ENCODE peak calls at places on chromosome 20, in six cellular contexts. O is neural progenitor cell, R is gastrocnemius medialis, F is lower lobe of right lung, T is ovary, Y is GM23338. L is an unnamed sample.

GRCh38 chr20:53599378-53599777 is 5.7 kb upstream of the ZNF217 start:
- DNase-seq in O (no peak), R (no peak), F (no peak), T (no peak), Y (no peak), L (no peak)

GRCh38 chr20:63690898-63691710 is 5.3 kb upstream of the TNFRSF6B start:
- DNase-seq in O (no peak), R (no peak), F (no peak), T (peak; percentile 48), Y (no peak), L (no peak)

GRCh38 chr20:36584018-36584481 is 10.7 kb downstream of the TGIF2 start:
- DNase-seq in O (no peak), R (no peak), F (no peak), T (no peak), Y (no peak), L (no peak)

GRCh38 chr20:18032977-18033892 is 24.5 kb downstream of the OVOL2 start:
- DNase-seq in O (peak; percentile 90), R (no peak), F (no peak), T (no peak), Y (peak; percentile 72), L (peak; percentile 82)

GRCh38 chr20:9025643-9026042 is 43.2 kb upstream of the PLCB4 start:
- DNase-seq in O (no peak), R (no peak), F (no peak), T (no peak), Y (no peak), L (no peak)

GRCh38 chr20:9241232-9241692 is 172.4 kb downstream of the PLCB4 start:
- DNase-seq in O (no peak), R (no peak), F (no peak), T (no peak), Y (no peak), L (peak; percentile 41)

GRCh38 chr20:54716790-54717189 is 241.4 kb downstream of the DOK5 start:
- DNase-seq in O (no peak), R (no peak), F (no peak), T (no peak), Y (no peak), L (no peak)

GRCh38 chr20:16749573-16749972 is 1.4 kb downstream of the OTOR start:
- DNase-seq in O (peak; percentile 50), R (no peak), F (no peak), T (no peak), Y (peak; percentile 78), L (no peak)

GRCh38 chr20:15555913-15556312 is 1017.3 kb downstream of the KIF16B start:
- DNase-seq in O (no peak), R (no peak), F (no peak), T (no peak), Y (no peak), L (no peak)

GRCh38 chr20:64231621-64232550 is 23.7 kb upstream of the PCMTD2 start:
- DNase-seq in O (no peak), R (no peak), F (peak; percentile 40), T (no peak), Y (no peak), L (no peak)

GRCh38 chr20:25310921-25311728 is 63.2 kb downstream of the PYGB start:
- DNase-seq in O (no peak), R (no peak), F (peak; percentile 31), T (peak; percentile 17), Y (no peak), L (peak; percentile 5)

GRCh38 chr20:47784599-47785320 is 521 bp downstream of the SULF2 start:
- DNase-seq in O (peak; percentile 72), R (no peak), F (no peak), T (peak; percentile 66), Y (peak; percentile 69), L (peak; percentile 27)

GRCh38 chr20:58017237-58017969 is 211.1 kb downstream of the ANKRD60 start:
- DNase-seq in O (no peak), R (no peak), F (no peak), T (no peak), Y (no peak), L (peak; percentile 81)

GRCh38 chr20:49824206-49824605 is 11.6 kb downstream of the SLC9A8 start:
- DNase-seq in O (no peak), R (no peak), F (no peak), T (no peak), Y (no peak), L (no peak)

GRCh38 chr20:62123450-62124118 is 1.3 kb downstream of the LSM14B start:
- DNase-seq in O (peak; percentile 52), R (no peak), F (no peak), T (no peak), Y (peak; percentile 41), L (no peak)

GRCh38 chr20:23257848-23258746 is 92.5 kb upstream of the NXT1 start:
- DNase-seq in O (no peak), R (peak; percentile 26), F (no peak), T (no peak), Y (no peak), L (no peak)

GRCh38 chr20:24629668-24630067 is 160.2 kb downstream of the SYNDIG1 start:
- DNase-seq in O (no peak), R (no peak), F (no peak), T (no peak), Y (no peak), L (no peak)

GRCh38 chr20:20441259-20441658 is 73.4 kb downstream of the INSM1 start:
- DNase-seq in O (no peak), R (no peak), F (no peak), T (no peak), Y (peak; percentile 33), L (no peak)

GRCh38 chr20:23235173-23236027 is 115.2 kb upstream of the NXT1 start:
- DNase-seq in O (peak; percentile 75), R (peak; percentile 52), F (peak; percentile 80), T (peak; percentile 79), Y (peak; percentile 80), L (peak; percentile 54)

DNA sequence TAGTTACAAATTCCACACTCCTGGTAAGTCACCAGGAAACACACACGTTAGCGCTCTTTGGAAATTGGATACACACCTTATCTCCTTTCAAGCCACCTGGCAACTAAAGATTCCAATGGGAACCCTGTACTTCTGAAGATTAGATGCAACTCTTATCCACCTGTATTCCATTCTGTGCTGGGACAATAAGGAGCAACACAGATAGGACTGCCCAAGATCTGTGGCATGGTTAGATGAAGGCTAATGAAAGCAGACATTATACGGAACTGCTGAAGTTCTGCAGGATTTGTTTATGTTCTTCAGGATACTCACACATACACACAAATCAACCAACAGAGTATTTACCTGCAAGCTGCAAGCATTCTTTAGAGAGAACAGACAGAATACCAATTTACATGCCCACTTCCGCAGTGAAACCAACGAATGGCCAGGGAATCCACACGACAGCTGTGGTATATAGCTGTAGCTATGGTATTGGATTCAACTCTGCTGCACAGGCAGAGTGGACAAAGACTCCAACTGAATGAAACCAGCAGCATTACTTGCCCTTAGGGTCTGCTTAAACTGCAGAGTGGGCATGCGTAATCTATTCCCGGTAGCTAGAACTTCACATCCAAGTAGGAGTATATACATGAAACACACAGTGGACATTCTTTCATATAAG is 12.0 kb downstream of the NCOA5 start:
- DNase-seq in O (no peak), R (no peak), F (no peak), T (no peak), Y (no peak), L (no peak)
- H3K36me3 ChIP-seq in O (no peaks in the 10 kb centered on the region), R (no peaks in the 10 kb centered on the region), F (peaks cover 66% of the 10 kb centered on the region), T (no peaks in the 10 kb centered on the region), Y (no peaks in the 10 kb centered on the region), L (no peaks in the 10 kb centered on the region)

GRCh38 chr20:10475225-10475624 is 40.1 kb downstream of the SLX4IP start:
- DNase-seq in O (no peak), R (no peak), F (no peak), T (no peak), Y (no peak), L (no peak)

GRCh38 chr20:10478205-10478604 is 43.1 kb downstream of the SLX4IP start:
- DNase-seq in O (no peak), R (no peak), F (no peak), T (no peak), Y (no peak), L (no peak)

GRCh38 chr20:10478930-10479329 is 43.8 kb downstream of the SLX4IP start:
- DNase-seq in O (no peak), R (no peak), F (no peak), T (no peak), Y (no peak), L (no peak)

GRCh38 chr20:10474606-10475184 is 39.6 kb downstream of the SLX4IP start:
- DNase-seq in O (no peak), R (peak; percentile 53), F (peak; percentile 59), T (no peak), Y (no peak), L (no peak)

DNA sequence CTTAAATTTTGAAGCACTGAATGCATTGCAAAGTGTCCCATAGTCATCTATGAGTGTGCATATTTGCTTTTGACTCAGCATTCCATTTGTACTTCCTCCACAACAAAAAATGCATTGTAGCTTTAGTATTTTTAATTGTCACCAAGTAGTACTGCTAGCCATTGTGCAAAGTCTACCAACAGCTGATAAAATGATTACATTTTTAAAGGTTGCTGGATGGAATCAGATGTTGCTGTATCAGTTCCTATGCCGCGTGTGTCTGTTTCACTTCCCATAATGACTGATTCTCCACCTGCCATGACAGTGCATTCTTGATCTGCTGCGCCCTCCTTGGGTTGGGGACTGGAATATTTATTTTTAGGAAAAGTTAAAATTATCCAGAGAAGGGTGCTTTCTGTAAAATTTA is 41.2 kb downstream of the SLX4IP start:
- DNase-seq in O (no peak), R (no peak), F (no peak), T (no peak), Y (no peak), L (no peak)
- TF ChIP-seq CTCF in O (no peak), R (no peak), F (no peak), T (no peak), Y (no peak), L (no peak)

GRCh38 chr20:496126-496696 is 33.9 kb upstream of the TBC1D20 start:
- DNase-seq in O (no peak), R (peak; percentile 82), F (no peak), T (no peak), Y (no peak), L (no peak)
- H3K36me3 ChIP-seq in O (peaks cover 19% of the 10 kb centered on the region), R (no peaks in the 10 kb centered on the region), F (peaks cover 95% of the 10 kb centered on the region), T (no peaks in the 10 kb centered on the region), Y (peaks cover 72% of the 10 kb centered on the region), L (peaks cover 3% of the 10 kb centered on the region)

GRCh38 chr20:33883164-33883563 is 72.0 kb downstream of the CHMP4B start:
- DNase-seq in O (no peak), R (no peak), F (no peak), T (no peak), Y (no peak), L (peak; percentile 47)
- TF ChIP-seq CTCF in O (no peak), R (no peak), F (no peak), T (no peak), Y (no peak), L (no peak)

GRCh38 chr20:7470912-7471311 is 469.3 kb downstream of the HAO1 start:
- DNase-seq in O (no peak), R (no peak), F (no peak), T (no peak), Y (peak; percentile 28), L (no peak)
- H3K36me3 ChIP-seq in O (no peaks in the 10 kb centered on the region), R (no peaks in the 10 kb centered on the region), F (no peaks in the 10 kb centered on the region), T (no peaks in the 10 kb centered on the region), Y (no peaks in the 10 kb centered on the region), L (no peaks in the 10 kb centered on the region)

GRCh38 chr20:39044501-39044900 is 82.4 kb downstream of the DHX35 start:
- DNase-seq in O (no peak), R (no peak), F (no peak), T (no peak), Y (no peak), L (no peak)
- TF ChIP-seq CTCF in O (no peak), R (no peak), F (no peak), T (no peak), Y (no peak), L (no peak)

L was measured in transverse colon.